ENCODE peak calls at places on chromosomes 4 and X, in nine cellular contexts. S is activated CD4-positive, CD25-positive, alpha-beta regulatory T cell; L is fibroblast of mammary gland; J is epithelial cell of esophagus; R is stimulated activated CD4-positive, alpha-beta T cell treated with anti-CD3 and anti-CD28 coated beads, Interleukin-4, amount 100 ng/mL, for 1 hour; H is iPS DF 19.7; G is foreskin keratinocyte; W is HT1080; M is stromal cell of bone marrow. I is an unnamed sample.

GRCh38 chr4:73613130-73613529 is 7.1 kb downstream of the RASSF6 start:
- DNase-seq in S (no peak), L (no peak), J (peak), R (no peak), H (no peak), G (peak), W (no peak), M (no peak), I (peak)

GRCh38 chr4:26048378-26048882 is 134.4 kb downstream of the SMIM20 start:
- DNase-seq in S (no peak), L (peak), J (peak), R (no peak), H (no peak), G (peak), W (peak), M (peak), I (peak)

GRCh38 chr4:152515678-152516077 is 20.2 kb downstream of the FBXW7 start:
- DNase-seq in S (no peak), L (peak), J (peak), R (no peak), H (no peak), G (peak), W (peak), M (peak), I (peak)

GRCh38 chr4:129064717-129065116 is 28.6 kb downstream of the SCLT1 start:
- DNase-seq in S (no peak), L (peak), J (no peak), R (no peak), H (no peak), G (no peak), W (peak), M (peak), I (peak)

GRCh38 chr4:48620093-48620492 is 130.0 kb downstream of the ZAR1 start:
- DNase-seq in S (no peak), L (no peak), J (no peak), R (no peak), H (no peak), G (no peak), W (no peak), M (no peak), I (no peak)

GRCh38 chr4:150244600-150244999 is 166.4 kb downstream of the DCLK2 start:
- DNase-seq in S (no peak), L (peak), J (no peak), R (no peak), H (no peak), G (no peak), W (peak), M (peak), I (peak)

GRCh38 chrX:17655232-17656034 is 81.9 kb upstream of the SCML1 start:
- DNase-seq in S (no peak), L (no peak), J (peak), R (peak), H (no peak), G (peak), W (no peak), M (no peak), I (no peak)

GRCh38 chrX:44503550-44503949 is 39.1 kb downstream of the FUNDC1 start:
- DNase-seq in S (no peak), L (no peak), J (peak), R (no peak), H (no peak), G (peak), W (no peak), M (no peak), I (peak)

GRCh38 chrX:31260351-31260750 is 188.5 kb upstream of the FTHL17 start:
- DNase-seq in S (no peak), L (no peak), J (peak), R (no peak), H (no peak), G (no peak), W (no peak), M (no peak), I (peak)

GRCh38 chrX:128106630-128107029 is 54.4 kb upstream of the ACTRT1 start:
- DNase-seq in S (no peak), L (no peak), J (peak), R (no peak), H (peak), G (peak), W (peak), M (no peak), I (peak)

GRCh38 chr4:123444298-123444731 is 47.7 kb downstream of the SPRY1 start:
- DNase-seq in S (no peak), L (peak), J (no peak), R (no peak), H (peak), G (no peak), W (no peak), M (no peak), I (no peak)

GRCh38 chrX:136214551-136214950 is 36.6 kb downstream of the MAP7D3 start:
- DNase-seq in S (no peak), L (peak), J (peak), R (no peak), H (no peak), G (peak), W (peak), M (no peak), I (peak)

GRCh38 chrX:19863237-19864223 is 23.9 kb downstream of the SH3KBP1 start:
- DNase-seq in S (no peak), L (peak), J (peak), R (no peak), H (no peak), G (no peak), W (no peak), M (no peak), I (peak)

GRCh38 chrX:56729152-56729557 is at the start of gene NBDY:
- DNase-seq in S (no peak), L (peak), J (peak), R (peak), H (no peak), G (peak), W (peak), M (peak), I (peak)

GRCh38 chr4:139171878-139172691 is 4.9 kb downstream of the ELF2 start:
- DNase-seq in S (no peak), L (peak), J (peak), R (no peak), H (no peak), G (peak), W (peak), M (peak), I (peak)

GRCh38 chr4:57109847-57110634 is at the start of gene IGFBP7:
- DNase-seq in S (no peak), L (no peak), J (peak), R (no peak), H (no peak), G (no peak), W (peak), M (no peak), I (no peak)

GRCh38 chr4:155419266-155419665 is 42.5 kb upstream of the MAP9 start:
- DNase-seq in S (no peak), L (peak), J (peak), R (no peak), H (no peak), G (peak), W (peak), M (no peak), I (peak)

GRCh38 chr4:107490116-107490515 is 229.9 kb downstream of the PAPSS1 start:
- DNase-seq in S (no peak), L (no peak), J (no peak), R (no peak), H (no peak), G (peak), W (no peak), M (no peak), I (no peak)

GRCh38 chr4:109815151-109816081 is at the start of gene GAR1:
- DNase-seq in S (peak), L (peak), J (peak), R (peak), H (peak), G (peak), W (peak), M (peak), I (peak)

GRCh38 chr4:127634181-127634580 is 1.4 kb downstream of the INTU start:
- DNase-seq in S (no peak), L (peak), J (peak), R (no peak), H (no peak), G (peak), W (peak), M (peak), I (peak)

GRCh38 chr4:26228883-26229282 is 91.9 kb upstream of the RBPJ start:
- DNase-seq in S (no peak), L (no peak), J (no peak), R (no peak), H (no peak), G (no peak), W (no peak), M (peak), I (no peak)

GRCh38 chr4:30866444-30866843 is 146.3 kb downstream of the PCDH7 start:
- DNase-seq in S (no peak), L (no peak), J (no peak), R (no peak), H (no peak), G (peak), W (no peak), M (no peak), I (no peak)

GRCh38 chrX:13464599-13465275 is 104.7 kb upstream of the EGFL6 start:
- DNase-seq in S (no peak), L (no peak), J (peak), R (no peak), H (no peak), G (peak), W (no peak), M (no peak), I (peak)

GRCh38 chr4:153401501-153401900 is 57.0 kb downstream of the MND1 start:
- DNase-seq in S (no peak), L (no peak), J (no peak), R (no peak), H (no peak), G (no peak), W (no peak), M (no peak), I (no peak)

GRCh38 chr4:169582706-169583105 is 29.7 kb downstream of the NEK1 start:
- DNase-seq in S (no peak), L (peak), J (peak), R (no peak), H (no peak), G (peak), W (peak), M (no peak), I (no peak)

GRCh38 chrX:120207009-120207610 is 43.5 kb upstream of the ZBTB33 start:
- DNase-seq in S (no peak), L (no peak), J (no peak), R (no peak), H (no peak), G (no peak), W (no peak), M (no peak), I (no peak)

GRCh38 chr4:168509786-168510185 is 12.9 kb downstream of the PALLD start:
- DNase-seq in S (no peak), L (peak), J (peak), R (no peak), H (no peak), G (no peak), W (peak), M (no peak), I (peak)

GRCh38 chr4:183200453-183200852 is 101.4 kb downstream of the WWC2 start:
- DNase-seq in S (no peak), L (peak), J (peak), R (no peak), H (no peak), G (peak), W (peak), M (peak), I (peak)

GRCh38 chr4:65865489-65865888 is 195.2 kb upstream of the EPHA5 start:
- DNase-seq in S (no peak), L (peak), J (peak), R (no peak), H (no peak), G (peak), W (no peak), M (no peak), I (peak)

GRCh38 chrX:38233891-38234807 is 13.5 kb upstream of the SRPX start:
- DNase-seq in S (no peak), L (peak), J (peak), R (no peak), H (no peak), G (peak), W (peak), M (peak), I (peak)

GRCh38 chrX:70969635-70970481 is 39.0 kb upstream of the SLC7A3 start:
- DNase-seq in S (no peak), L (no peak), J (no peak), R (no peak), H (no peak), G (no peak), W (no peak), M (no peak), I (no peak)

GRCh38 chr4:183110244-183110643 is 11.2 kb downstream of the WWC2 start:
- DNase-seq in S (no peak), L (no peak), J (no peak), R (no peak), H (no peak), G (no peak), W (no peak), M (no peak), I (no peak)

GRCh38 chr4:127995776-127996175 is 30.6 kb downstream of the ABHD18 start:
- DNase-seq in S (no peak), L (peak), J (peak), R (no peak), H (no peak), G (peak), W (peak), M (no peak), I (peak)

GRCh38 chr4:173301518-173302201 is 32.5 kb downstream of the HMGB2 start:
- DNase-seq in S (no peak), L (peak), J (peak), R (no peak), H (no peak), G (peak), W (peak), M (peak), I (peak)

I was measured in bronchial epithelial cell.